ENCODE peak calls at places on chromosomes 2 and 18, in five cellular contexts. F is activated B cell treated with CpG ODN at 0.5 μM for 24 hours, S is NCI-H1092, L is NCI-H1694 treated with DMSO at 0.1 percent for 48 hours, R is LoVo. M is an unnamed sample.

GRCh38 chr18:63271881-63272299 is 47.7 kb downstream of the BCL2 start:
- DNase-seq in L (no peak), S (no peak), F (no peak), R (no peak), M (no peak)

GRCh38 chr2:157254041-157254440 is 3.5 kb upstream of the GALNT5 start:
- DNase-seq in L (no peak), F (no peak), R (no peak), S (no peak), M (no peak)

GRCh38 chr2:46802665-46803550 is 112.7 kb downstream of the MCFD2 start:
- DNase-seq in L (peak; percentile 75), R (no peak), S (no peak), F (no peak), M (no peak)

GRCh38 chr2:111927723-111928122 is 29.3 kb downstream of the MERTK start:
- DNase-seq in F (no peak), R (no peak), S (no peak), L (no peak), M (no peak)

GRCh38 chr2:51220606-51221005 is 188.7 kb upstream of the NRXN1 start:
- DNase-seq in R (no peak), L (no peak), S (no peak), F (no peak), M (no peak)

GRCh38 chr2:29663266-29663665 is 258.1 kb downstream of the ALK start:
- DNase-seq in R (no peak), F (no peak), S (no peak), L (no peak), M (no peak)

GRCh38 chr2:195572894-195573293 is 84.1 kb upstream of the SLC39A10 start:
- DNase-seq in R (no peak), L (no peak), S (no peak), F (no peak), M (peak; percentile 46)

GRCh38 chr2:27078267-27079194 is at the start of gene EMILIN1:
- DNase-seq in R (no peak), L (peak; percentile 15), S (no peak), F (no peak), M (no peak)

GRCh38 chr2:105344704-105345345 is 7.5 kb downstream of the C2orf49 start:
- DNase-seq in S (no peak), F (no peak), R (peak; percentile 41), L (peak; percentile 20), M (peak; percentile 38)

GRCh38 chr2:12176621-12177020 is 430.2 kb downstream of the LPIN1 start:
- DNase-seq in L (no peak), R (no peak), S (no peak), F (no peak), M (no peak)

GRCh38 chr2:11377915-11378649 is 33.6 kb upstream of the ROCK2 start:
- DNase-seq in R (no peak), S (no peak), L (no peak), F (no peak), M (no peak)

GRCh38 chr2:38643021-38643671 is 22.8 kb upstream of the GALM start:
- DNase-seq in L (no peak), F (no peak), S (no peak), R (no peak), M (no peak)

GRCh38 chr18:70334264-70334663 is 45.4 kb downstream of the SOCS6 start:
- DNase-seq in R (no peak), F (no peak), S (no peak), L (no peak), M (no peak)

GRCh38 chr2:9329497-9329896 is 93.8 kb downstream of the ITGB1BP1 start:
- DNase-seq in S (no peak), F (no peak), L (no peak), R (no peak), M (no peak)

GRCh38 chr2:196170681-196171247 is 614 bp downstream of the STK17B start:
- DNase-seq in L (peak; percentile 54), S (no peak), F (peak; percentile 60), R (no peak), M (no peak)

GRCh38 chr2:10258726-10259125 is 44.0 kb upstream of the HPCAL1 start:
- DNase-seq in R (no peak), F (no peak), L (no peak), S (no peak), M (no peak)

GRCh38 chr2:20015482-20016083 is 3.1 kb upstream of the MATN3 start:
- DNase-seq in F (no peak), S (no peak), L (peak; percentile 77), R (peak; percentile 51), M (peak; percentile 38)

M was measured in Caki2.